ENCODE peak calls at places on chromosomes 3 and 15, in four cellular contexts. X is stomach, H is brain microvascular endothelial cell, L is GM23338. N is an unnamed sample. For H3K36me3, the result is how much of the 10 kb centered on the place peaks cover.

GRCh38 chr3:120908803-120909601 is 997 bp downstream of the STXBP5L start:
- DNase-seq in X (no peak), H (no peak), L (no peak), N (no peak)

GRCh38 chr15:38620108-38620507 is 55.5 kb upstream of the RASGRP1 start:
- DNase-seq in X (no peak), H (no peak), L (no peak), N (no peak)

GRCh38 chr3:44939581-44940036 is 36.4 kb downstream of the ZDHHC3 start:
- DNase-seq in X (no peak), H (no peak), L (no peak), N (no peak)

GRCh38 chr3:15339001-15339400 is 6.6 kb upstream of the SH3BP5 start:
- DNase-seq in X (no peak), H (no peak), L (no peak), N (no peak)

GRCh38 chr3:150806436-150806835 is 43.5 kb upstream of the SIAH2 start:
- DNase-seq in X (no peak), H (no peak), L (peak), N (no peak)

GRCh38 chr3:192772495-192772894 is 45.2 kb upstream of the FGF12 start:
- DNase-seq in X (peak), H (peak), L (peak), N (peak)

GRCh38 chr15:69604050-69604378 is 151.4 kb downstream of the RPLP1 start:
- DNase-seq in X (peak), H (no peak), L (peak), N (no peak)

GRCh38 chr3:149363053-149363452 is 14.4 kb downstream of the TM4SF1 start:
- DNase-seq in X (no peak), H (no peak), L (no peak), N (no peak)

GRCh38 chr3:174403831-174404230 is 455.3 kb upstream of the NAALADL2 start:
- DNase-seq in X (no peak), H (no peak), L (no peak), N (no peak)

GRCh38 chr3:13133471-13133981 is 60.3 kb upstream of the IQSEC1 start:
- DNase-seq in X (peak), H (no peak), L (no peak), N (no peak)

GRCh38 chr15:66995257-66995656 is 70.1 kb upstream of the SMAD3 start:
- DNase-seq in X (no peak), H (peak), L (no peak), N (no peak)

GRCh38 chr3:64815195-64815627 is 127.4 kb upstream of the ADAMTS9 start:
- DNase-seq in X (no peak), H (peak), L (no peak), N (peak)

GRCh38 chr3:55485208-55485791 is 1.8 kb downstream of the WNT5A start:
- DNase-seq in X (peak), H (peak), L (peak), N (peak)

GRCh38 chr15:66508293-66508883 is 3.3 kb downstream of the ZWILCH start:
- DNase-seq in X (no peak), H (no peak), L (no peak), N (no peak)

GRCh38 chr15:50380089-50380488 is 25.1 kb upstream of the GABPB1 start:
- DNase-seq in X (no peak), H (no peak), L (no peak), N (no peak)

GRCh38 chr3:189772584-189772983 is 141.4 kb downstream of the TP63 start:
- DNase-seq in X (no peak), H (no peak), L (no peak), N (peak)

GRCh38 chr3:63304421-63304820 is 26.3 kb downstream of the SYNPR start:
- DNase-seq in X (no peak), H (no peak), L (no peak), N (no peak)

GRCh38 chr3:138449490-138449889 is 15.1 kb downstream of the ESYT3 start:
- DNase-seq in X (no peak), H (no peak), L (no peak), N (no peak)

GRCh38 chr3:142853270-142854163 is 35.4 kb downstream of the PCOLCE2 start:
- DNase-seq in X (peak), H (peak), L (no peak), N (peak)

GRCh38 chr15:66815322-66815721 is 113.3 kb downstream of the SMAD6 start:
- DNase-seq in X (no peak), H (peak), L (no peak), N (no peak)

GRCh38 chr3:42853056-42853455 is 22.6 kb downstream of the CYP8B1 start:
- DNase-seq in X (no peak), H (no peak), L (no peak), N (no peak)

GRCh38 chr3:151818361-151818760 is 4.4 kb downstream of the AADAC start:
- DNase-seq in X (no peak), H (no peak), L (peak), N (no peak)

GRCh38 chr3:6799264-6799915 is 61.5 kb upstream of the GRM7 start:
- DNase-seq in X (peak), H (no peak), L (peak), N (peak)

GRCh38 chr15:28112101-28112760 is 13.1 kb upstream of the OCA2 start:
- DNase-seq in X (no peak), H (no peak), L (no peak), N (no peak)

GRCh38 chr3:134106580-134106979 is 76.9 kb upstream of the SLCO2A1 start:
- DNase-seq in X (no peak), H (no peak), L (no peak), N (no peak)

GRCh38 chr3:43998374-43998840 is 243.3 kb upstream of the TOPAZ1 start:
- DNase-seq in X (no peak), H (no peak), L (peak), N (peak)

GRCh38 chr3:34683851-34684250 is 885.4 kb downstream of the PDCD6IP start:
- DNase-seq in X (peak), H (peak), L (peak), N (peak)

GRCh38 chr3:44061961-44062360 is 179.7 kb upstream of the TOPAZ1 start:
- DNase-seq in X (no peak), H (no peak), L (peak), N (no peak)

GRCh38 chr3:139588450-139588849 is 48.9 kb upstream of the RBP1 start:
- DNase-seq in X (no peak), H (no peak), L (peak), N (peak)

GRCh38 chr15:50377867-50378751 is 23.1 kb upstream of the GABPB1 start:
- DNase-seq in X (no peak), H (no peak), L (no peak), N (no peak)

GRCh38 chr15:34810455-34811146 is 15.3 kb upstream of the ACTC1 start:
- DNase-seq in X (no peak), H (peak), L (no peak), N (no peak)

GRCh38 chr3:24396338-24396737 is 98.3 kb downstream of the THRB start:
- DNase-seq in X (no peak), H (no peak), L (peak), N (no peak)

GRCh38 chr3:169244119-169244864 is 419.2 kb downstream of the MECOM start:
- DNase-seq in X (no peak), H (no peak), L (peak), N (peak)

GRCh38 chr3:196471551-196471950 is 32.0 kb downstream of the RNF168 start:
- DNase-seq in X (no peak), H (peak), L (no peak), N (peak)

GRCh38 chr3:136044980-136045745 is 79.6 kb downstream of the PPP2R3A start:
- DNase-seq in X (no peak), H (no peak), L (no peak), N (no peak)

GRCh38 chr3:150168694-150169093 is 198.0 kb upstream of the PFN2 start:
- DNase-seq in X (no peak), H (no peak), L (no peak), N (no peak)

GRCh38 chr3:28151608-28152228 is 89.7 kb upstream of the CMC1 start:
- DNase-seq in X (no peak), H (no peak), L (no peak), N (no peak)

DNA sequence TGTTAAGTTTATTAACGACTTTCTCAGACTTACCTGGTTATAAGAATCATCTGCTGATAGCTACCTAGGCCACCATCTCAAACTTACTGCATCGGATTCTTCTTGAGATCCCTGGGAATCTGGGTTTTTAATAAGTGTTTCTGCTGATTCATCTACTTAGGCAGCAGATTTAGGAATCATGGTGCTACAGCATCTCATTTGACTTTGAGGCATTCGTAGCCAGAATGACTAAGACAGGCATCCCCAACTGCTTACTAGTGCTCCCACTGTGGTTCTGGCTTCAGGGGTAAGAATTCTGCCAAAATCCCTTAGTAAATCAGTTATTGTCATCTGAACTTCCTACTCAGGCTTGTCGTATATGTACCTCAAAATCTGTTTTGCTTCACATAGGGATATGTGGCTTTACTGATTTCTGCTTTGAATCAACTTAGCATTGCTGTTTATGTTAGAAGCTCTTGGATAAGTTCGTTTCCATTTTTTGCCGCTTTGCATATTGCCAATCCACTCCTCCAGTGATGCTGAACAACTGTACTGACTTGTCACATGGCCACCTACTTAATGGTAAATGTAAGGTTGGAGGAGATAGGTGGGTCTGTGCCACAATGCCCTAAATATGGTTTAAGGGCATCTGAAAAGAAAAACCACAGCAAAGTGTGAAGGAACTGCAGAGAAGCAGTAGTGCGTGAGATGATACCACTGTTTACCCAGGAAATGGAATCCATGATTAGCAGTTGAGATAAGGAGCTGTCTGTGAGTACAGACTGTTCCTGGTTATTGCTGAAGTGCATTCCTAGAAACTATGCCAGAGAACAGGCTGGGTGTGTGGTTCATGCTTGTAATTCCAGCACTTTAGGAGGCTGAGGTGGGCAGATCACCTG is 60.3 kb downstream of the MAP6D1 start:
- DNase-seq in X (no peak), H (peak), L (no peak), N (no peak)
- H3K27ac ChIP-seq in X (no peak), H (peak), L (peak), N (no peak)

GRCh38 chr15:57518779-57519410 is 72.8 kb upstream of the MYZAP start:
- DNase-seq in X (no peak), H (no peak), L (no peak), N (no peak)

GRCh38 chr15:57519806-57520205 is 71.9 kb upstream of the MYZAP start:
- DNase-seq in X (no peak), H (no peak), L (no peak), N (no peak)

GRCh38 chr15:57517027-57517671 is 74.6 kb upstream of the MYZAP start:
- DNase-seq in X (no peak), H (no peak), L (no peak), N (no peak)

GRCh38 chr15:57521503-57521902 is 70.2 kb upstream of the MYZAP start:
- DNase-seq in X (no peak), H (no peak), L (no peak), N (no peak)

GRCh38 chr15:57516327-57517026 is 75.2 kb upstream of the MYZAP start:
- DNase-seq in X (no peak), H (no peak), L (no peak), N (no peak)
- H3K36me3 ChIP-seq in X (under half), H (under half), L (under half), N (under half)

DNA sequence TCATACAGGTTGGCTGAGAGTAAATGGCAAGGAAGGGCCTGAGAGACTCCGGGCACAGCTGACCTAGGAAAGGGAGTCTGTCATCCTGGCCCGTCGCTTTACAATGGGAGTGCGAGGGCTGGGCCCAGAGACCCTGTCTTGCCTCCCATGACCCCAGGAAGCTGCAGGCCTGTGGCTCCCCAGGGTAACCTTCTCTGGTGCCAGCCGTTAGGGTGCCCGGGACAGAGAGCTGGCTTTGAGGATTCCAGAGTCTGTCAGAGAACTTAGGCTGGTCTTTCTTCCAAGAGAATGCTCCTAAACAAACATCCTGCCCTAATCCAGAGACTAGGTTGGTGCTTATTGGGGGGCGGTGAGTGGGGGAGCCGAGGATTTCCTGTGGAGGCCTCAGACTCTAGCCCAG is 18.5 kb downstream of the ZNF710 start:
- DNase-seq in X (no peak), H (no peak), L (no peak), N (no peak)
- H3K27ac ChIP-seq in X (peak), H (no peak), L (peak), N (peak)

GRCh38 chr3:50182533-50183099 is 8.8 kb upstream of the GNAT1 start:
- DNase-seq in X (no peak), H (no peak), L (no peak), N (no peak)
- H3K36me3 ChIP-seq in X (half or more), H (under half), L (under half), N (under half)

DNA sequence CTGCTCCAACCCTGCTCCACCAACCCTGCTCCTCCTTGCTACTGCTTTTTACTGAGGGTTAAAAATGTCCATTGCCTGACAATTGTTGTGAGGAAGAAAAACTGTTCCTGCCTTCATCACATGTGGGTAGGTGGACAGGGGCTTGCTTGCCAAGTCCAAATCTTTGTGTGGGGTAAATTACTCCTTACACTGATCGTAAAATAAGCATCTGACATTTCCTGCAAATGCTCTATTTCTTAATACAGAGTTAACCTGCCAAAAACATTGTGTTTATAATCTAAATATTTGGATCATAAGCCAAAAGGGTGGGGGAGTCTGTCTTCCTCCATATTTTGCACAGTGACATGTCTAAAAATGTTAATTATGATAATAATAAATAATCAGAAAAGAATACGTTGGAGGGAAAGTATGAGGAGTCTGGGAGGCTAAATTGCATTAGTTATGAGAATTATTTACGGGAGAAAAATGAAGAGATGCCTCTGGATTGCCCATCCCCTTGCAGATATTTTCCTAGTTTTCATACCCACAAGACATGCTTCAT is 242.5 kb upstream of the TBL1XR1 start:
- DNase-seq in X (no peak), H (no peak), L (no peak), N (no peak)
- H3K27ac ChIP-seq in X (peak), H (no peak), L (no peak), N (no peak)

DNA sequence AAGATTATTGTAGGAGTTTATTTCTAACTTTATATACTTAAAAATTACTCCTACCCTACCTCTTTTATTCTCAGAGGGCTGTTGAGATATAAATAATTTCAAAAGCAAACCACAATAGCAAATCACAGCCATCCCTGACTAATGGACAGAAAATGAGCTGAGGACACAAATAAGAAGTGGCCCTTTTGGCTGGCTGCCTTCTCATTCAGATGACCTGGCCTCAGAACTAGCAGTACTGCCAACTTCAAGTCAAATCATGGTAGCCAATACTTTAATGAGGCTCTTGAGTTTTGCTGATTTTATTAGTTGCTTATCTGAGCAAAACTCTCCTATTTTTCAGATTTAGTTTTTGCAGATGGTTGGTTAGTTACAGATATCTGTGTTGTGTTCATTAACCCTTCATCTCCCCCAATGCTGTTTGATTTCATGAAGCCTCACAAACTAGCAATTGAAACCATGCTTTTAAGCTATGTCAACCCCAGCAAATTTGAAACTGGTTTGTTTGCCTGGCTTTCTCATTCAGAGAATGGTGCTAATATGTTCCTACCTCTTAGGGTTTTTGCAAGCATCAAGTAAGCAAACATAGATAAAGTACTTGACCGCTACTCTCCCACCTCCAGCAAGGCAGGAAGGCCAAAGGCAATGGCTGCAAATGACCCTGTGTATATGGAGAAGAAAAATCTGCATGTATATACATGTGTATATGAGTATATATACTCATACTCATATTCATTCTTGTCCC is 73.4 kb upstream of the HACD2 start:
- DNase-seq in X (peak), H (peak), L (no peak), N (no peak)
- H3K36me3 ChIP-seq in X (under half), H (under half), L (under half), N (under half)

GRCh38 chr15:90869601-90870353 is 1.4 kb downstream of the FURIN start:
- DNase-seq in X (no peak), H (peak), L (peak), N (peak)

GRCh38 chr15:90871716-90872480 is 3.5 kb downstream of the FURIN start:
- DNase-seq in X (no peak), H (no peak), L (peak), N (no peak)

GRCh38 chr15:90872481-90873184 is 4.2 kb downstream of the FURIN start:
- DNase-seq in X (no peak), H (peak), L (no peak), N (peak)

GRCh38 chr15:90870354-90871096 is 2.1 kb downstream of the FURIN start:
- DNase-seq in X (no peak), H (peak), L (peak), N (peak)

DNA sequence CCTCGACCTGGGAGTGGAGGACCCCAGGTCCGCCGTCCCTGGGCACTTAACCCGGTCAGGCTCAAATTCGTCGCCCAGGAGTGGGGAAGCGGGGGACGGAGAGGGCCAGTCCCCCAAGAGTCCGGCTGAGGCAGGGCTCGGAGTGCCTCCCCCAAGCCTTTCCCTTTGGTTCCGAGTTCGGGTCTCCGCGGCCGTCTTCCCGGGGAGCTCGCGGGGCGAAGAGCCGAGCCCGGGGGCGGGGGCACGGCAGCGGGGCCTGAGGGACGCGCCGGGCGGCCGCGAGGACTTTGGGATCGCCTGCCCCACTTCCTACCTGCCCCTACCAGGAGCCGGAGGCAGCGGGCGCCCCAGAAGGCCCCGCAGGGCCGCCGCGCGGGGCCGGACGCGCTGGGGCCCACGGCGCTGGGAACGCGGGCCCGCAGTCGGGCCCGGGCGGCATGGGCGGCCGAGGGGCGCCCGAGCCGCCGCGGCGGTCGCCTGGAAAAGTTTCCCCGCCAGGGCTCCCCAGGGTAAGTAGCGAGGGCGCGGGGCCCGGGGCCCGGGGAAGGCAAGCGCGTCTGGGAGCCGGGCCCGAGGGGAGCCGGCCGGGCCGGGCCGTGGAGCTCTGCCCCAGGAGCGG is 2.8 kb downstream of the FURIN start:
- DNase-seq in X (no peak), H (peak), L (peak), N (peak)
- H3K27ac ChIP-seq in X (peak), H (peak), L (peak), N (peak)

N was measured in A673.